ENCODE peak calls at places on chromosomes 4 and X, in five cellular contexts. X, B, U, L and R are unnamed samples.
A peak's percentile ranks its signal among the peaks of the same experiment; 100 is the strongest.

GRCh38 chr4:152672403-152673092 is 7.2 kb downstream of the TMEM154 start:
- DNase-seq in U (no peak), L (no peak), B (no peak), X (no peak), R (no peak)

GRCh38 chr4:161419822-161420221 is 744.0 kb downstream of the FSTL5 start:
- DNase-seq in B (no peak), L (no peak), X (no peak), U (peak; percentile 34), R (no peak)

GRCh38 chr4:47510506-47511143 is 25.6 kb downstream of the ATP10D start:
- DNase-seq in L (no peak), U (no peak), X (peak; percentile 90), B (no peak), R (no peak)

GRCh38 chr4:88204882-88205281 is 46.4 kb upstream of the ABCG2 start:
- DNase-seq in X (no peak), U (no peak), L (no peak), B (no peak), R (no peak)

GRCh38 chr4:15479913-15480185 is 10.2 kb downstream of the CC2D2A start:
- DNase-seq in X (no peak), U (no peak), B (no peak), L (no peak), R (no peak)

GRCh38 chr4:110637408-110638131 is 14.7 kb upstream of the PITX2 start:
- DNase-seq in U (peak; percentile 68), B (no peak), L (no peak), X (no peak), R (peak; percentile 43)

GRCh38 chr4:169120624-169121023 is 110.6 kb upstream of the CBR4 start:
- DNase-seq in L (no peak), X (no peak), B (no peak), U (no peak), R (no peak)

GRCh38 chrX:93594780-93595179 is 78.6 kb downstream of the NAP1L3 start:
- DNase-seq in L (no peak), B (no peak), U (no peak), X (no peak), R (no peak)

GRCh38 chr4:88549815-88550214 is 26.2 kb upstream of the PYURF start:
- DNase-seq in U (no peak), L (no peak), B (no peak), X (no peak), R (no peak)

GRCh38 chr4:166594326-166594946 is 639.9 kb downstream of the SPOCK3 start:
- DNase-seq in U (peak; percentile 75), X (peak; percentile 13), B (no peak), L (no peak), R (no peak)

GRCh38 chrX:100980608-100981497 is 11.3 kb downstream of the ARL13A start:
- DNase-seq in B (peak; percentile 31), L (peak; percentile 85), U (no peak), X (no peak), R (no peak)

GRCh38 chrX:44975666-44976263 is 102.8 kb downstream of the KDM6A start:
- DNase-seq in B (no peak), X (no peak), U (no peak), L (no peak), R (no peak)

GRCh38 chr4:99447079-99447478 is 11.9 kb upstream of the ADH7 start:
- DNase-seq in B (no peak), U (peak; percentile 89), L (peak; percentile 30), X (peak; percentile 34), R (no peak)

GRCh38 chr4:67983333-67983732 is 20.0 kb upstream of the TMPRSS11A start:
- DNase-seq in B (no peak), X (no peak), L (no peak), U (no peak), R (no peak)

GRCh38 chr4:86011117-86011516 is 348.7 kb downstream of the MAPK10 start:
- DNase-seq in U (no peak), X (no peak), L (no peak), B (no peak), R (no peak)

GRCh38 chrX:40831750-40832149 is 96.4 kb upstream of the MED14 start:
- DNase-seq in L (no peak), U (no peak), X (no peak), B (no peak), R (no peak)

GRCh38 chrX:30643313-30643821 is 9.9 kb upstream of the GK start:
- DNase-seq in L (no peak), X (no peak), U (no peak), B (no peak), R (no peak)

GRCh38 chr4:85489273-85489672 is 14.3 kb downstream of the ARHGAP24 start:
- DNase-seq in U (peak; percentile 16), L (no peak), B (no peak), X (no peak), R (no peak)

GRCh38 chr4:1674682-1675081 is 9.4 kb downstream of the FAM53A start:
- DNase-seq in L (no peak), X (no peak), U (no peak), B (no peak), R (no peak)

GRCh38 chrX:74925210-74926088 is at the start of gene NEXMIF:
- DNase-seq in X (no peak), L (peak; percentile 26), B (no peak), U (peak; percentile 81), R (peak; percentile 79)

GRCh38 chrX:130504019-130504418 is 102.2 kb downstream of the RBMX2 start:
- DNase-seq in U (no peak), B (no peak), X (no peak), L (no peak), R (no peak)

GRCh38 chrX:12950851-12951589 is 23.9 kb upstream of the TMSB4X start:
- DNase-seq in X (peak; percentile 73), U (peak; percentile 74), B (no peak), L (peak; percentile 72), R (peak; percentile 92)

GRCh38 chr4:107379054-107379869 is 340.8 kb downstream of the PAPSS1 start:
- DNase-seq in U (no peak), X (no peak), B (no peak), L (no peak), R (no peak)

GRCh38 chr4:169272265-169272886 is 1.6 kb upstream of the SH3RF1 start:
- DNase-seq in L (no peak), X (peak; percentile 72), U (no peak), B (no peak), R (no peak)

GRCh38 chr4:155388162-155388561 is 11.4 kb upstream of the MAP9 start:
- DNase-seq in L (no peak), U (no peak), X (no peak), B (no peak), R (no peak)

GRCh38 chrX:6667048-6667768 is 132.3 kb upstream of the VCX3A start:
- DNase-seq in U (no peak), L (no peak), X (no peak), B (no peak), R (no peak)

GRCh38 chr4:2303686-2304320 is 41.9 kb upstream of the MXD4 start:
- DNase-seq in B (no peak), X (no peak), L (no peak), U (no peak), R (peak; percentile 64)

GRCh38 chrX:104098151-104098808 is 14.0 kb upstream of the ZCCHC18 start:
- DNase-seq in L (peak; percentile 37), X (no peak), B (no peak), U (peak; percentile 71), R (no peak)
- TF ChIP-seq CTCF in L (peak; percentile 48), X (peak; percentile 64), B (peak; percentile 71), U (peak; percentile 72), R (peak; percentile 75)

DNA sequence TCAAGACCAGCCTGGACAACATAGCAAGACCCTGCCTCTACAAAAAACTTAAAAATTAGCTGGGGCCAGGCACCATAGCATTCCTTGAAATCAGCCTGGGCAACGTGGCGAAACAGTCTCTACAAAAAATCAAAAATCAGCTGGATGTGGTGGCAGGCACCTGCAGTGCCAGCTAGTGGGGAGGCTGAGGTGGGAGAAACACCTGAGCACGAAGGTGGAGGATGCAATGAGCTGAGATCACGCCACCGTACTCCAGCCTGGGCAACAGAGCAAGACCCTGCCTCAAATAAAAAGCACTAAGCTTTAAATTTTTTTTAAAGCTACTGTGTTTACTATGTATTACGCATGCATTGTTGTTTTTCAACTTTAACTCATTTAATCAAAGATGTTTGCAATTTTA is 3.2 kb downstream of the RPL9 start:
- DNase-seq in U (no peak), L (no peak), B (no peak), X (no peak), R (no peak)
- H3K27ac ChIP-seq in U (no peak overlapping the region), L (no peak overlapping the region), B (no peak overlapping the region), X (no peak overlapping the region), R (no peak overlapping the region)

GRCh38 chrX:127037179-127037578 is 217.7 kb downstream of the PRR32 start:
- DNase-seq in U (no peak), X (no peak), B (no peak), L (no peak), R (no peak)

GRCh38 chrX:127038065-127038464 is 218.5 kb downstream of the PRR32 start:
- DNase-seq in B (no peak), U (peak; percentile 6), L (no peak), X (no peak), R (no peak)
- TF ChIP-seq CTCF in B (no peak), U (peak; percentile 53), L (no peak), X (no peak), R (no peak)

DNA sequence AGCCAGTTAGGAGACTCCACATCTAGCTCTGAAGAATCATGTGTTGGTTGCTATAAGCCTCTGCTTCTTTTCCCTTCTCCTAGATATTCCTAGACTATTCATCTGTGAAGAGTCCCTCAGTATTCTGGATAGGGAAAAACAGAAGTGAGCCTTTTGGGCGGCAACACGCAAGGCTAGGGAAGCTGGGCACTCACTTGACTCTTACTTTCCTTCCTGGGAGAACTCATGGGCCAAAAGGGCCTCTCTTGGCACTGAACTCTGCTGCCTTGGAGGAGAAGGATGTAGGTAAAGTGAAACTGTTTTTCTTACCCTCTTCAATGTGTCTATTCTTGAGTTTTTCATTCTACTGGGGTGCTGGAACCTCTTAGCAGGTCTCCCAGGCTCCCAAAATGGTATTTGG is 7.9 kb upstream of the CISD2 start:
- DNase-seq in B (no peak), U (no peak), L (no peak), X (no peak), R (no peak)
- H3K27ac ChIP-seq in B (no peak overlapping the region), U (no peak overlapping the region), L (no peak overlapping the region), X (no peak overlapping the region), R (no peak overlapping the region)

DNA sequence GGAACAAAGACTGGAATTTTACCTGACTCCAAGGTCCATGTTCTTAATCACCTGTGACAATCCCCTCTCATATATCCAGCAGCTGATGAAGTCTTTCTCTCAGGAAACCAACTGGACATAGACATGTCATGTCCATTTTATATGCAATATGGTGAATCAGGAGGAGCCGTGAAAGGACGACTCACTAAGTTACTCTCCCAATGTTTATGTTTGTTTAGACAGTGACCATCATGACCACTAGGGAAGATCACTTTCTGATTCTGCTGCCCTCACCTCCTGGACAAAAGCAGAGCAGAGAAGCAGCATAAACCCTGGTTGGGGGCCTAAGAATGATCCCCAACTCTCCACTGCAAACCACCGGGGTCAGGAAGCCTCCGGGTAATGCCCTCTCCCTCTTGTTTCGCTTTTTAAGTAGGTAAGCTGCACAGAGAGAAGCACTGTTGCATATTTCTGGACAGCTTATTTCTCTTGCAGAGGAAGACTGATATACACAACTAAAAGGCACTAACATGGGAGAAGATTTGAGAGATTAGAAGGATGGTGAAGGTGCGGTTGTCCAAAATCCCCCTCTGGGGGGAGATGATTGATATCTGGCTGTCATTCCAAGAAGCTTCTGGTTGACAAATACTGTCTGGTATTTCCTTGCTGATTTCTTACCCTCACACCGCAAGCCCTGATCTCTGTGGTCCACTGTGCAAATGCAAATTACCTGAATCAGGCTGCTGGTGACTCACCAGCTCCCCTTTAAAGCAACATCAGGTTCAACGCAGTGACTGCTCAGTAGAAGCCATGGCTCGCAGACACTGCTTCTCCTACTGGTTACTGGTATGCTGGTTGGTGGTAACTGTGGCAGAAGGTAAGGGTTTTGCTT is at the start of gene ODAPH:
- DNase-seq in B (no peak), U (no peak), X (peak; percentile 42), L (no peak), R (no peak)
- TF ChIP-seq CTCF in B (no peak), U (no peak), X (no peak), L (no peak), R (no peak)

GRCh38 chrX:119622356-119623232 is 16.4 kb upstream of the NKRF start:
- DNase-seq in L (peak; percentile 24), X (no peak), B (no peak), U (no peak), R (no peak)
- H3K27ac ChIP-seq in L (no peak overlapping the region), X (no peak overlapping the region), B (no peak overlapping the region), U (no peak overlapping the region), R (no peak overlapping the region)